ENCODE peak calls at places on chromosomes 3 and 15, in eight cellular contexts. E, C, Q, N, M, P, D and L are unnamed samples.

GRCh38 chr3:119257654-119258410 is 17.2 kb upstream of the B4GALT4 start:
- DNase-seq in E (no peak), C (peak), Q (no peak), N (no peak), M (peak), P (no peak), D (no peak), L (no peak)

GRCh38 chr3:150528359-150528797 is 17.9 kb downstream of the SERP1 start:
- DNase-seq in E (no peak), C (peak), Q (no peak), N (no peak), M (peak), P (no peak), D (no peak), L (no peak)

GRCh38 chr3:7875858-7876442 is 625.7 kb upstream of the LMCD1 start:
- DNase-seq in E (no peak), C (no peak), Q (no peak), N (no peak), M (no peak), P (no peak), D (no peak), L (no peak)

GRCh38 chr15:92648190-92648875 is 7.2 kb downstream of the FAM174B start:
- DNase-seq in E (no peak), C (no peak), Q (no peak), N (no peak), M (no peak), P (no peak), D (no peak), L (no peak)

GRCh38 chr3:32817561-32818430 is at the start of gene TRIM71:
- DNase-seq in E (peak), C (no peak), Q (no peak), N (no peak), M (no peak), P (no peak), D (no peak), L (no peak)

GRCh38 chr15:101648356-101648755 is 3.8 kb downstream of the TM2D3 start:
- DNase-seq in E (no peak), C (no peak), Q (no peak), N (no peak), M (no peak), P (no peak), D (no peak), L (no peak)

GRCh38 chr15:70772402-70772801 is 9.0 kb upstream of the UACA start:
- DNase-seq in E (no peak), C (peak), Q (no peak), N (no peak), M (no peak), P (no peak), D (no peak), L (no peak)

GRCh38 chr3:49656541-49657112 is 17.5 kb upstream of the APEH start:
- DNase-seq in E (no peak), C (no peak), Q (no peak), N (no peak), M (no peak), P (no peak), D (no peak), L (no peak)

GRCh38 chr3:196778755-196779154 is 39.1 kb downstream of the PAK2 start:
- DNase-seq in E (no peak), C (peak), Q (no peak), N (no peak), M (peak), P (no peak), D (no peak), L (no peak)